ENCODE peak calls at places on chromosomes 13 and 19, in five cellular contexts. W, H, N, Z and Y are unnamed samples.

GRCh38 chr13:83702021-83702420 is 180.3 kb downstream of the SLITRK1 start:
- DNase-seq in W (no peak), H (no peak), N (no peak), Z (no peak), Y (no peak)

GRCh38 chr19:36973021-36973843 is 57.1 kb downstream of the ZNF568 start:
- DNase-seq in W (peak; percentile 87), H (peak; percentile 89), N (peak; percentile 84), Z (no peak), Y (peak; percentile 64)

GRCh38 chr19:16849168-16849567 is 20.0 kb downstream of the SIN3B start:
- DNase-seq in W (no peak), H (no peak), N (no peak), Z (no peak), Y (no peak)

GRCh38 chr19:46100344-46100743 is 24.1 kb downstream of the IGFL3 start:
- DNase-seq in W (no peak), H (peak; percentile 51), N (no peak), Z (no peak), Y (no peak)

GRCh38 chr13:25731037-25731436 is 320.8 kb downstream of the SHISA2 start:
- DNase-seq in W (no peak), H (no peak), N (no peak), Z (no peak), Y (no peak)

GRCh38 chr13:47463726-47464125 is 537.3 kb downstream of the SUCLA2 start:
- DNase-seq in W (no peak), H (peak; percentile 57), N (no peak), Z (no peak), Y (no peak)

GRCh38 chr13:71871844-71872243 is 4.8 kb upstream of the DACH1 start:
- DNase-seq in W (no peak), H (no peak), N (no peak), Z (no peak), Y (no peak)

GRCh38 chr19:35903550-35904179 is 1.3 kb downstream of the HCST start:
- DNase-seq in W (peak; percentile 35), H (peak; percentile 93), N (peak; percentile 69), Z (no peak), Y (no peak)

GRCh38 chr19:47124937-47125668 is 5.5 kb upstream of the SAE1 start:
- DNase-seq in W (no peak), H (peak; percentile 93), N (no peak), Z (peak; percentile 85), Y (no peak)

GRCh38 chr13:100611678-100612492 is 23.3 kb upstream of the GGACT start:
- DNase-seq in W (peak; percentile 19), H (no peak), N (no peak), Z (no peak), Y (no peak)

GRCh38 chr19:31313291-31314030 is 35.8 kb downstream of the TSHZ3 start:
- DNase-seq in W (no peak), H (no peak), N (no peak), Z (no peak), Y (no peak)

GRCh38 chr13:78631077-78631476 is 27.7 kb upstream of the POU4F1 start:
- DNase-seq in W (no peak), H (no peak), N (no peak), Z (no peak), Y (no peak)

GRCh38 chr19:33245948-33246728 is 20.5 kb upstream of the SLC7A10 start:
- DNase-seq in W (no peak), H (peak; percentile 23), N (no peak), Z (no peak), Y (no peak)

GRCh38 chr13:36913463-36913862 is 6.6 kb downstream of the SMAD9 start:
- DNase-seq in W (no peak), H (no peak), N (no peak), Z (no peak), Y (no peak)

GRCh38 chr13:20525144-20525600 is 485 bp downstream of the CRYL1 start:
- DNase-seq in W (peak; percentile 36), H (peak; percentile 23), N (peak; percentile 34), Z (no peak), Y (no peak)

GRCh38 chr19:49758292-49758691 is 4.8 kb downstream of the TSKS start:
- DNase-seq in W (no peak), H (peak; percentile 56), N (no peak), Z (no peak), Y (no peak)
- H3K4me3 ChIP-seq in W (no peak overlapping the region), H (no peak overlapping the region), N (no peak overlapping the region), Z (no peak overlapping the region), Y (no peak overlapping the region)

GRCh38 chr19:57362419-57362818 is 932 bp upstream of the TRAPPC2B start:
- DNase-seq in W (no peak), H (no peak), N (no peak), Z (no peak), Y (no peak)

GRCh38 chr19:57355916-57356315 is 4.8 kb downstream of the ZNF304 start:
- DNase-seq in W (no peak), H (no peak), N (no peak), Z (no peak), Y (no peak)

GRCh38 chr19:57359300-57359699 is 4.1 kb upstream of the TRAPPC2B start:
- DNase-seq in W (no peak), H (no peak), N (no peak), Z (no peak), Y (no peak)

GRCh38 chr19:57351867-57352266 is 796 bp downstream of the ZNF304 start:
- DNase-seq in W (no peak), H (peak; percentile 14), N (no peak), Z (no peak), Y (no peak)

GRCh38 chr19:57357406-57357805 is 5.9 kb upstream of the TRAPPC2B start:
- DNase-seq in W (no peak), H (no peak), N (no peak), Z (no peak), Y (no peak)
- H3K36me3 ChIP-seq in W (peaks cover 15% of the 10 kb centered on the region), H (peaks cover 12% of the 10 kb centered on the region), N (peaks cover 24% of the 10 kb centered on the region), Z (peaks cover 14% of the 10 kb centered on the region), Y (peaks cover 44% of the 10 kb centered on the region)

DNA sequence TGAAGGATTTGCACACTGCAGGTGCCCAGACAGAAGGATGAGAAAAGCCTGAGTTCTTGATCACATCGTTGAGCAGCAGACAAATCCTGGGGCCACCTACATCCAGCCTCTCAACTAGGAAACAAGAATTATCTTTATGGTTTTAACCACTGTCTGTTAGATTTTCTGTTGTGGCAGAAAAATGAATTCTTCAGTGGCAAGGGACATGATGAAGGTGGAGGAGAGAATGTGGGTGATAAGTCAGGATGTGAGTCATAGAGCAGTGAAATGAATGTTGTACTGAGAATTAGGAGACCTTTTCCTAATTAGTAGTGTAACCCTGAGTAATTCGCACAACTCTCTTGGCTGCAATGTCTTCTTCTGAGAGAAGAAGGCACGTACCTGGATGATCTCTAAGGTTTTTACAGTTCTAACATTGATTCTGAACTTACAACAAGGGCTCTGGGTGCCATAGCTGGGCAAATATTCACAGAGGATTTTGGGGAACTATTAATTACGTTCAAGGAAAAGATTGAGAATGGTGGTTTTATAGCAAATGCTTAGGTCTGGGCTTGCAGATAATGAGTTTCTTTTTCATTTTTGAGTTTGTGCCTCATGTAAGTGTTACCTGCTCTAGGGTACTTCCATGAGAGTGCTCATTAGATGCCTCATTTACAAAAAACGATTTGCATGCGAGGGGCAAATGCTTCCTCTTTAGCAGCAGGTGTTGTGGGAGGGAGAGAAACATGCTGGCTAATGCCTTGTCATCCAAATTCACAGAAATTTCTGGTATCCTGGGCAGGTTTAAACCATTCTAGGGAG is 111.0 kb upstream of the KL start:
- DNase-seq in W (no peak), H (peak; percentile 6), N (no peak), Z (no peak), Y (no peak)
- H3K27ac ChIP-seq in W (no peak overlapping the region), H (no peak overlapping the region), N (no peak overlapping the region), Z (no peak overlapping the region), Y (no peak overlapping the region)

DNA sequence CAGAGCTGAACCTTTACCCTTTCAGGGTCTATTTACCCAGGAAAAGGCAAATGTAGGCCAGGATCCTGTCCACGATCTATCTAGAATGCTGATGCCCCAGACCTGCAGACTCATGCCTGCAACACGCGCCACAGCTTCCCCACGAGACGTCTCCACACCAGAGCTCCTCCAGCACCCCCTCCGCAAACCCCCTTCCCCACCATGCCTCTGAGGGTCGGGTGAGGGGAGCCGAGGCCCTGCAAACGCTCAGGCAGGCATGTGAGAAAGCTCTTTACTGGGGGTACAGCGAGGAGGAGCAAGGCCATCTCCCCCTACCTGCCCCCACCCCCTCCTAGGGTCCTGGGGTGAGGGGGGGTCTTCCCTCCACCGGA is 8.9 kb downstream of the DYRK1B start:
- DNase-seq in W (peak; percentile 40), H (no peak), N (no peak), Z (no peak), Y (no peak)
- H3K4me3 ChIP-seq in W (no peak overlapping the region), H (no peak overlapping the region), N (peak overlapping the region; percentile 80), Z (no peak overlapping the region), Y (no peak overlapping the region)

GRCh38 chr19:41426116-41426841 is 895 bp downstream of the B3GNT8 start:
- DNase-seq in W (no peak), H (no peak), N (no peak), Z (no peak), Y (no peak)

GRCh38 chr19:41426952-41427646 is at the start of gene B3GNT8:
- DNase-seq in W (peak; percentile 62), H (peak; percentile 94), N (peak; percentile 86), Z (no peak), Y (peak; percentile 89)

GRCh38 chr19:41427647-41428480 is 690 bp upstream of the B3GNT8 start:
- DNase-seq in W (no peak), H (peak; percentile 68), N (peak; percentile 41), Z (no peak), Y (no peak)

GRCh38 chr19:41430907-41431306 is 3.7 kb upstream of the B3GNT8 start:
- DNase-seq in W (no peak), H (no peak), N (no peak), Z (no peak), Y (no peak)

DNA sequence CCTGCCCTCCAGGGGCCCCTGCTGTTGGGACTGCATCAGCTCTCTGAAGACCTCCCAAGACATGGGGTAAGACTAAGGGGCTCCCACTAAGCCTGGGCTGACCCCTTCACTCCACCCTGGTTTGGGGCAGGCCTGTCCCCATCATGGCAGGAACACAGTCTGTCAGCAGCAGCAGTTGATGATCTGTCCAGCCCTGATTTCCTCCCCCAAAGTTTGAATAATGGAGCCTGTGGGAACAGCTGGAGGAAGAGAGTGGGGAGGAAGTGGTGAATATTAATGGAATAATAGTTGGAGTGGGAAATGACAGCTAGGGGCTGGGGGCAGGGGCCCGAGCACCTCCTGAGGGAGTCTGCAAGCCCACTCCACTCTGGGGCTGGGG is 1.3 kb upstream of the B3GNT8 start:
- DNase-seq in W (no peak), H (no peak), N (no peak), Z (no peak), Y (no peak)
- H3K36me3 ChIP-seq in W (peaks cover 11% of the 10 kb centered on the region), H (peaks cover 5% of the 10 kb centered on the region), N (peaks cover 7% of the 10 kb centered on the region), Z (no peaks in the 10 kb centered on the region), Y (peaks cover 18% of the 10 kb centered on the region)

GRCh38 chr19:10005632-10006334 is 4.5 kb downstream of the COL5A3 start:
- DNase-seq in W (no peak), H (no peak), N (no peak), Z (no peak), Y (no peak)
- H3K27ac ChIP-seq in W (no peak overlapping the region), H (no peak overlapping the region), N (no peak overlapping the region), Z (no peak overlapping the region), Y (no peak overlapping the region)